ENCODE peak calls at places on chromosomes 2 and 18, in six cellular contexts. C is cardiac muscle cell, G is pancreas, B is fibroblast of lung, I is IMR-90, P is stomach. S is an unnamed sample.

GRCh38 chr18:79422022-79422782 is 26.5 kb downstream of the NFATC1 start:
- DNase-seq in P (no peak), G (no peak), I (peak; percentile 20), C (no peak), B (peak; percentile 18), S (no peak)

GRCh38 chr18:34631567-34631966 is 78.5 kb upstream of the DTNA start:
- DNase-seq in B (no peak), C (no peak), I (no peak), G (no peak), P (no peak), S (peak; percentile 77)

GRCh38 chr2:55052087-55053061 is 2.1 kb upstream of the RTN4 start:
- DNase-seq in I (peak; percentile 84), C (no peak), P (no peak), B (peak; percentile 49), G (no peak), S (no peak)

GRCh38 chr2:120802161-120802560 is 66.5 kb downstream of the GLI2 start:
- DNase-seq in I (peak; percentile 56), P (no peak), G (no peak), C (no peak), B (peak; percentile 61), S (no peak)

GRCh38 chr2:222424729-222425671 is 657 bp downstream of the SGPP2 start:
- DNase-seq in C (peak; percentile 50), I (no peak), G (peak; percentile 22), B (no peak), P (peak; percentile 46), S (no peak)

GRCh38 chr18:9711361-9712129 is 3.4 kb downstream of the RAB31 start:
- DNase-seq in C (no peak), G (no peak), B (no peak), I (no peak), P (no peak), S (no peak)

GRCh38 chr2:186544255-186544675 is 45.6 kb upstream of the ITGAV start:
- DNase-seq in B (peak; percentile 76), I (peak; percentile 93), C (peak; percentile 28), P (no peak), G (no peak), S (no peak)

GRCh38 chr2:233654501-233654900 is 17.2 kb upstream of the UGT1A9 start:
- DNase-seq in C (no peak), B (no peak), I (no peak), P (no peak), G (no peak), S (no peak)

GRCh38 chr2:21633015-21633414 is 509.2 kb downstream of the TDRD15 start:
- DNase-seq in I (no peak), B (no peak), P (no peak), G (no peak), C (no peak), S (no peak)

GRCh38 chr2:191931332-191931731 is 84.4 kb upstream of the CAVIN2 start:
- DNase-seq in C (no peak), P (no peak), G (no peak), B (no peak), I (no peak), S (no peak)

GRCh38 chr2:127392828-127393578 is 5.2 kb upstream of the MAP3K2 start:
- DNase-seq in P (no peak), C (no peak), I (no peak), B (no peak), G (no peak), S (no peak)

GRCh38 chr2:64683771-64684510 is 30.2 kb upstream of the SERTAD2 start:
- DNase-seq in G (no peak), I (no peak), B (no peak), C (no peak), P (no peak), S (no peak)

GRCh38 chr2:224890407-224890806 is 151.9 kb downstream of the DOCK10 start:
- DNase-seq in G (no peak), C (no peak), P (no peak), B (no peak), I (peak; percentile 60), S (no peak)
- H3K4me3 ChIP-seq in G (no peak overlapping the region), C (no peak overlapping the region), P (no peak overlapping the region), B (no peak overlapping the region), I (no peak overlapping the region), S (no peak overlapping the region)

GRCh38 chr2:31086585-31086984 is 51.7 kb downstream of the GALNT14 start:
- DNase-seq in P (no peak), B (no peak), G (no peak), I (no peak), C (no peak), S (no peak)

GRCh38 chr2:31090188-31090587 is 48.1 kb downstream of the GALNT14 start:
- DNase-seq in I (no peak), G (no peak), C (no peak), P (no peak), B (no peak), S (no peak)

GRCh38 chr2:31087491-31087890 is 50.7 kb downstream of the GALNT14 start:
- DNase-seq in P (no peak), C (no peak), B (no peak), I (no peak), G (no peak), S (no peak)

GRCh38 chr2:31089645-31090044 is 48.6 kb downstream of the GALNT14 start:
- DNase-seq in C (no peak), G (no peak), B (no peak), P (no peak), I (no peak), S (no peak)

DNA sequence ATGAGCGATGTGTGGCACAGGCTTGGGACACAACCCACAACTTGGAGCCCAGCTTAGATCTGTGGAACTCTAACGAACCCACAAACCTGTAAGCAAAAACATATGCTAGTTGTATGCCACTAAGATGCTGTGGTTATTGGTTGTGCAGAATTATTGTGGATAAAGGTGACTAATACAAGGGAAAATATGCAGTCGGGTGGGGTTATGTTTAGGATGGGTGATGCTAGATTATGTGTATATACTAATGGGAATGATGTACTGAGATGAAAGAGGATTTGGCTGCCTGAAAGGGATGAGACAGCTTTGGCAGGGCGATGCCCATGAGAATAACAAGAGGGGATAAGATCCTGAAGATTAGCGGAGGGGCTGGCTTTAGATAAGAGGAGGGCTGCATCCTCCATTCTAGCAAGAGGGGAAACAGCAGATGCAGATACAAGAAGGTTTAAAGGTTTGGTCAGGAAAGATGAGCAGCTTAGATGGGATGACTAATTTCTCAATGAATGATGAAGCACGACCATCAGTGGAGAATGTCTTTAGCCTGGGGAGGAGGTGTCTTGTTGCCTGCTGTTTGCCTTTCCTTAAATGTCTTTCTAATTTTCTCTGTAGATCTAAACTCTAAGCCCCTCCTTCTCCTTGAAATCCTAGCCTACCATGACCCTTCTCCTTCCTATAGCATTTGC is 49.6 kb downstream of the GALNT14 start:
- DNase-seq in B (no peak), G (no peak), P (no peak), I (no peak), C (no peak), S (no peak)
- TF ChIP-seq CTCF in B (no peak), G (no peak), P (no peak), I (no peak), C (no peak), S (no peak)

DNA sequence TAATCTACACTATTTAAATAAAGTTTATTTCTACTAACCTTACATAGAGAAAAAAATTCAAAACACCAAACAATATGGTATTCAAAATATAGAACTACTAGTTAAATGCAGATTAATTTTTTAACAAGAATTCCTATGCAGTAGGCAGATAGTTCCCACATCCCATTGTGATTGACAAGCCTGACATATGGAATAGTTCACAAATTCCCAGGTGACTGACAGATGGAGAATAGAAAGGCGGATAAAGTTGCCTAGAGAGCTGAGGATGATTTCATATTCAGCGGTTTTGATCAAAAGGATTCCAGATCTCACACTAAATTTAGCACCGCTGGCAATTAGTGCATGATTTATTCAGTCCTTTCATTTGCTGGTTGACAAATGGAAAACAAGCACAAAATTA is 733.8 kb upstream of the POU3F3 start:
- DNase-seq in I (no peak), B (no peak), G (no peak), P (no peak), C (no peak), S (no peak)
- H3K4me3 ChIP-seq in I (no peak overlapping the region), B (no peak overlapping the region), G (no peak overlapping the region), P (no peak overlapping the region), C (no peak overlapping the region), S (no peak overlapping the region)

GRCh38 chr2:160731415-160731814 is 237.8 kb upstream of the RBMS1 start:
- DNase-seq in G (no peak), B (no peak), I (no peak), P (no peak), C (no peak), S (no peak)

GRCh38 chr2:160731856-160732255 is 238.2 kb upstream of the RBMS1 start:
- DNase-seq in P (no peak), I (no peak), B (no peak), G (no peak), C (no peak), S (no peak)

GRCh38 chr2:160735696-160736095 is 242.1 kb upstream of the RBMS1 start:
- DNase-seq in P (no peak), C (no peak), B (no peak), I (peak; percentile 27), G (no peak), S (no peak)

GRCh38 chr2:160736148-160736547 is 242.5 kb upstream of the RBMS1 start:
- DNase-seq in G (no peak), I (no peak), B (no peak), P (no peak), C (no peak), S (no peak)

GRCh38 chr2:160730296-160730995 is 236.8 kb upstream of the RBMS1 start:
- DNase-seq in I (no peak), G (no peak), C (no peak), P (no peak), B (no peak), S (no peak)
- TF ChIP-seq CTCF in I (no peak), G (no peak), C (no peak), P (no peak), B (no peak), S (no peak)

DNA sequence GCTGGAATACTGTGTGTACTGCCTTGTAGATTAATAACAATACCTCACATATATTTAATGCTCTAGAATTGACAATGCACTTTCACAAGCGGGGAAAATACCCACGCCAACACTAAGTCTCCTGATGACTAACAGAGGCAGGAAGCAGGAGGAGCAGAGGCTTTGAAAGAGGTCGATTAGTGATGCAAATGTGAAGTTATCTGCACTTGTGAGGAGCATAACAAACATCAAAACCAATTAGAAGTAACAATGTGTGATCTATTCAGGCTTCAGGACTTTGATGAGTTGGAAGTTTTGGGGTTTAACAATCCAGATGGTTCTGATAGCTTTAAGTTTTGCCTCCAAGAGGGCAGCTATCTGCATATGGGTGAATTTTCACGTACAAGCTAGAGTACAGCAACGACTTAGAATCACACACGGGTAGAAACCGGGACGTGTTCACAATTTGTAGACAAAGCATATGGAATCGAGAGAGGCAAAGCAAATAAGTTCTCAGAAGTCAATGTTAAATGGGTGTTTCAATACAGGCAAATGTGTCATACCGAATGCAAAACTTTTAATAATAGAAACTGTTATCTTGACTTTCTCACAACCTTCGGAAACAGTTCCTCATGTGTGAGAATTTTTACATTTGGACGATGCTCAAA is 114.5 kb downstream of the METTL8 start:
- DNase-seq in C (no peak), G (no peak), P (no peak), I (peak; percentile 68), B (no peak), S (no peak)
- H3K4me3 ChIP-seq in C (no peak overlapping the region), G (no peak overlapping the region), P (no peak overlapping the region), I (no peak overlapping the region), B (no peak overlapping the region), S (no peak overlapping the region)